ENCODE peak calls at places on chromosomes 2 and 18, in seven cellular contexts. Z is D341Med; C is activated CD4-positive, alpha-beta T cell treated with anti-CD3 and anti-CD28 coated beads, Interleukin-2, amount 50 U/mL, for 4 hours; T is mucosa of descending colon; E is heart left ventricle; G is activated gamma-delta T cell treated with Interleukin-2 at 50 U/mL for 16 hours; Q is stromal cell of bone marrow. P is an unnamed sample.

GRCh38 chr2:238123991-238124470 is 14.4 kb upstream of the KLHL30 start:
- DNase-seq in C (no peak), T (peak), Q (no peak), G (no peak), E (peak), Z (no peak), P (no peak)

GRCh38 chr2:228703099-228703498 is 521.6 kb upstream of the SPHKAP start:
- DNase-seq in Q (no peak), E (no peak), Z (no peak), G (no peak), C (no peak), T (no peak), P (no peak)

GRCh38 chr2:191555092-191555742 is 122.7 kb upstream of the NABP1 start:
- DNase-seq in G (peak), Z (peak), Q (peak), E (peak), C (peak), T (no peak), P (peak)

GRCh38 chr2:118834901-118835738 is 12.3 kb downstream of the EN1 start:
- DNase-seq in Z (no peak), E (no peak), Q (no peak), G (no peak), C (no peak), T (no peak), P (no peak)

GRCh38 chr2:38091757-38092156 is 15.8 kb upstream of the CYP1B1 start:
- DNase-seq in C (no peak), E (no peak), T (no peak), Z (peak), Q (no peak), G (no peak), P (no peak)

GRCh38 chr18:78623142-78623541 is 356.5 kb upstream of the SALL3 start:
- DNase-seq in E (no peak), C (no peak), T (no peak), Z (no peak), G (no peak), Q (no peak), P (no peak)

GRCh38 chr18:37320320-37320719 is 245.3 kb downstream of the CELF4 start:
- DNase-seq in Z (no peak), Q (no peak), C (no peak), E (no peak), T (no peak), G (no peak), P (no peak)

GRCh38 chr18:46497129-46497528 is 159.9 kb downstream of the LOXHD1 start:
- DNase-seq in Z (no peak), C (no peak), Q (no peak), T (no peak), E (no peak), G (no peak), P (no peak)

GRCh38 chr2:12070581-12070980 is 324.1 kb downstream of the LPIN1 start:
- DNase-seq in Q (no peak), C (no peak), T (no peak), Z (no peak), E (no peak), G (no peak), P (no peak)

GRCh38 chr18:47263197-47263827 is 11.9 kb upstream of the SKOR2 start:
- DNase-seq in T (no peak), E (no peak), Q (no peak), C (no peak), G (no peak), Z (peak), P (no peak)

GRCh38 chr18:68854786-68855391 is 57.0 kb downstream of the CCDC102B start:
- DNase-seq in C (no peak), G (no peak), Q (no peak), T (no peak), Z (no peak), E (no peak), P (no peak)

GRCh38 chr2:194491409-194492115 is 1165.5 kb upstream of the SLC39A10 start:
- DNase-seq in E (no peak), Z (no peak), C (no peak), G (no peak), Q (no peak), T (no peak), P (no peak)

GRCh38 chr2:70570041-70570661 is 16.5 kb upstream of the TGFA start:
- DNase-seq in Z (no peak), G (no peak), C (no peak), E (no peak), Q (no peak), T (no peak), P (peak)

GRCh38 chr18:60053747-60054304 is 154.0 kb downstream of the PMAIP1 start:
- DNase-seq in G (no peak), C (no peak), T (no peak), Q (peak), Z (no peak), E (no peak), P (no peak)

GRCh38 chr2:197359859-197360258 is 49.3 kb upstream of the ANKRD44 start:
- DNase-seq in Z (no peak), Q (no peak), G (no peak), E (no peak), C (no peak), T (no peak), P (no peak)

GRCh38 chr2:28231110-28231621 is 161.5 kb upstream of the FOSL2 start:
- DNase-seq in G (no peak), T (no peak), Z (no peak), Q (peak), C (no peak), E (peak), P (no peak)

GRCh38 chr18:79657342-79657996 is 22.1 kb upstream of the CTDP1 start:
- DNase-seq in C (no peak), Z (no peak), T (no peak), E (no peak), G (no peak), Q (no peak), P (peak)

GRCh38 chr18:49393011-49393410 is 67.4 kb downstream of the DYM start:
- DNase-seq in Z (no peak), G (no peak), E (no peak), C (no peak), Q (no peak), T (no peak), P (no peak)

GRCh38 chr2:113078350-113078839 is 10.6 kb downstream of the IL1F10 start:
- DNase-seq in Q (peak), G (no peak), T (no peak), C (no peak), Z (no peak), E (no peak), P (no peak)